ENCODE peak calls at places on chromosomes 7 and 10, in eight cellular contexts. M is HCT116; Q is GM23248; U is tibial artery; E is CD8-positive, alpha-beta T cell; J is PC-3; C is lower lobe of right lung; X is colonic mucosa. H is an unnamed sample.

GRCh38 chr10:97689637-97690036 is 2.6 kb upstream of the AVPI1 start:
- DNase-seq in E (no peak), U (peak), J (peak), X (no peak), M (peak), Q (peak), C (no peak), H (peak)

GRCh38 chr7:92731327-92732063 is 104.9 kb downstream of the CDK6 start:
- DNase-seq in J (peak), C (no peak), U (no peak), X (no peak), Q (peak), E (no peak), M (no peak), H (no peak)

GRCh38 chr10:124647421-124648130 is 96.6 kb downstream of the FAM53B start:
- DNase-seq in J (peak), U (peak), Q (peak), M (peak), X (peak), E (peak), C (peak), H (no peak)

GRCh38 chr7:30470163-30470770 is 8.3 kb downstream of the NOD1 start:
- DNase-seq in C (no peak), J (no peak), E (no peak), U (peak), X (no peak), M (no peak), Q (peak), H (no peak)

GRCh38 chr7:156781972-156782371 is 111.0 kb downstream of the LMBR1 start:
- DNase-seq in Q (no peak), C (no peak), M (no peak), E (no peak), U (no peak), J (no peak), X (no peak), H (no peak)

GRCh38 chr10:14530465-14530864 is 199.7 kb upstream of the FRMD4A start:
- DNase-seq in E (no peak), U (no peak), C (no peak), M (no peak), X (no peak), J (no peak), Q (no peak), H (no peak)

GRCh38 chr7:78530351-78530750 is 731.8 kb downstream of the PHTF2 start:
- DNase-seq in J (peak), U (no peak), M (no peak), X (no peak), C (no peak), Q (peak), E (no peak), H (no peak)

GRCh38 chr7:1944619-1945210 is 274.6 kb downstream of the ELFN1 start:
- DNase-seq in X (no peak), J (no peak), M (no peak), C (peak), E (no peak), U (no peak), Q (no peak), H (no peak)

GRCh38 chr7:139695616-139696015 is 82.2 kb downstream of the HIPK2 start:
- DNase-seq in U (no peak), M (no peak), C (no peak), Q (peak), E (no peak), X (no peak), J (no peak), H (no peak)

GRCh38 chr10:92907280-92907679 is 59.0 kb downstream of the EXOC6 start:
- DNase-seq in Q (no peak), X (no peak), U (no peak), M (no peak), J (no peak), E (no peak), C (no peak), H (no peak)

GRCh38 chr7:3092468-3092867 is 48.8 kb upstream of the CARD11 start:
- DNase-seq in E (peak), C (peak), M (no peak), J (no peak), U (peak), X (peak), Q (no peak), H (no peak)

GRCh38 chr7:64863021-64863420 is 40.1 kb upstream of the ZNF273 start:
- DNase-seq in J (no peak), C (no peak), E (no peak), M (no peak), Q (no peak), X (no peak), U (no peak), H (no peak)

GRCh38 chr10:115939101-115939815 is 333.7 kb downstream of the GFRA1 start:
- DNase-seq in J (no peak), X (no peak), E (no peak), C (no peak), U (no peak), Q (no peak), M (no peak), H (no peak)

GRCh38 chr7:151168022-151168786 is 710 bp upstream of the GBX1 start:
- DNase-seq in E (peak), U (no peak), J (peak), M (no peak), X (peak), C (peak), Q (peak), H (peak)

GRCh38 chr7:135745702-135746312 is 2.8 kb downstream of the FAM180A start:
- DNase-seq in E (no peak), J (peak), M (peak), Q (peak), C (no peak), U (peak), X (peak), H (peak)

GRCh38 chr10:99631496-99631895 is 11.3 kb upstream of the SLC25A28 start:
- DNase-seq in Q (peak), E (no peak), J (no peak), X (no peak), M (no peak), U (no peak), C (no peak), H (no peak)

GRCh38 chr10:61898435-61898778 is 3.1 kb upstream of the ARID5B start:
- DNase-seq in J (peak), C (no peak), X (no peak), E (no peak), M (no peak), U (no peak), Q (no peak), H (no peak)

GRCh38 chr7:22361795-22362194 is 4.8 kb upstream of the RAPGEF5 start:
- DNase-seq in E (no peak), J (peak), C (no peak), Q (peak), U (no peak), X (peak), M (no peak), H (peak)

GRCh38 chr10:123213192-123213591 is 59.0 kb downstream of the BUB3 start:
- DNase-seq in U (no peak), E (no peak), C (no peak), M (no peak), J (no peak), Q (no peak), X (no peak), H (no peak)

GRCh38 chr10:95121904-95122303 is 52.6 kb upstream of the CYP2C8 start:
- DNase-seq in U (no peak), E (no peak), C (no peak), Q (peak), X (no peak), M (no peak), J (no peak), H (no peak)

GRCh38 chr10:3853547-3853989 is 68.6 kb upstream of the KLF6 start:
- DNase-seq in Q (no peak), J (peak), M (no peak), U (no peak), C (peak), E (no peak), X (peak), H (no peak)

GRCh38 chr7:7117935-7118586 is 64.3 kb upstream of the C1GALT1 start:
- DNase-seq in Q (no peak), M (no peak), J (no peak), U (no peak), E (no peak), C (no peak), X (no peak), H (no peak)

GRCh38 chr10:43689618-43689954 is 40.9 kb upstream of the ZNF32 start:
- DNase-seq in J (peak), U (peak), M (no peak), E (no peak), X (peak), Q (peak), C (peak), H (no peak)

GRCh38 chr10:115895196-115895595 is 377.8 kb downstream of the GFRA1 start:
- DNase-seq in U (no peak), E (no peak), C (no peak), Q (no peak), J (no peak), X (no peak), M (no peak), H (no peak)

GRCh38 chr7:25427721-25428120 is 199.4 kb upstream of the NPVF start:
- DNase-seq in Q (no peak), C (no peak), M (no peak), J (no peak), X (no peak), E (no peak), U (no peak), H (no peak)

GRCh38 chr7:20744913-20745587 is 41.6 kb downstream of the SP8 start:
- DNase-seq in C (no peak), M (peak), J (peak), E (no peak), Q (no peak), X (no peak), U (no peak), H (peak)

GRCh38 chr10:96858038-96858705 is 26.1 kb downstream of the LCOR start:
- DNase-seq in Q (peak), M (no peak), X (no peak), E (no peak), U (no peak), J (no peak), C (no peak), H (no peak)

GRCh38 chr7:116834815-116835533 is 27.4 kb upstream of the CAPZA2 start:
- DNase-seq in C (no peak), M (no peak), E (no peak), X (peak), Q (peak), J (peak), U (no peak), H (no peak)

DNA sequence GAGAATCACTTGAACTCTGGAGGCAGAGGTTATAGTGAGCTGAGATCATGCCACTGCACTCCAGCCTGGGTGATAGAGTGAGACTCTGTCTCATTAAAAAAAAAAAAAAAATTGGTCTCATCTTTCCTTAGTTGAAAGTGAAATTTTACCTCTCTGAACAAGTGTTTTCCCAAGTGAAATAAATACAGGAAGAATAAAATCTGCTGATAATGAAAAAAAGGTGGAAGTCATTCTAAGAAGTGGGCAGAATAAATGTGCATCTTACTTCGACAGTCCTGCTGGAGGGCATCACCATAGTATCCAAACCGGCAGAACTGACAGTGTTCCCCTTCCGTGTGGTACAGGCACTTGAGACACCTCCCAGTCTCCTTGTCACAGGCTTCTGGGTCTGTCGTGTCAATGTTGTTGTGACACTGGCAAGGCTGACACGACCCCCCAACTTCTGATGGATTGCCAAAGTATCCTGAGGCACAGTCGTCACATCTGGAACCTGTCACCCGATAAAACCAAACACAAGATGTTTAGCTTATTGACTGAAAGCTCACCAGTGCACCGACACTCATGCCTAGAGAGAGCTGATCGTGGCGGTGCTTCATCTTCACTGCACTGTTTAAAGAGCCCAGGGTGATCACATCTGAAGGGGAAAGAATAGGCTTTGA is 49.6 kb downstream of the LAMB1 start:
- DNase-seq in J (no peak), Q (no peak), U (no peak), M (no peak), X (no peak), E (no peak), C (no peak), H (no peak)
- H3K27ac ChIP-seq in J (peak), Q (no peak), U (no peak), M (no peak), X (no peak), E (no peak), C (no peak), H (peak)

GRCh38 chr7:18020138-18020715 is 7.4 kb downstream of the PRPS1L1 start:
- DNase-seq in X (peak), Q (no peak), M (no peak), U (no peak), E (no peak), J (no peak), C (no peak), H (no peak)
- H3K27ac ChIP-seq in X (peak), Q (peak), M (no peak), U (no peak), E (no peak), J (peak), C (no peak), H (peak)

DNA sequence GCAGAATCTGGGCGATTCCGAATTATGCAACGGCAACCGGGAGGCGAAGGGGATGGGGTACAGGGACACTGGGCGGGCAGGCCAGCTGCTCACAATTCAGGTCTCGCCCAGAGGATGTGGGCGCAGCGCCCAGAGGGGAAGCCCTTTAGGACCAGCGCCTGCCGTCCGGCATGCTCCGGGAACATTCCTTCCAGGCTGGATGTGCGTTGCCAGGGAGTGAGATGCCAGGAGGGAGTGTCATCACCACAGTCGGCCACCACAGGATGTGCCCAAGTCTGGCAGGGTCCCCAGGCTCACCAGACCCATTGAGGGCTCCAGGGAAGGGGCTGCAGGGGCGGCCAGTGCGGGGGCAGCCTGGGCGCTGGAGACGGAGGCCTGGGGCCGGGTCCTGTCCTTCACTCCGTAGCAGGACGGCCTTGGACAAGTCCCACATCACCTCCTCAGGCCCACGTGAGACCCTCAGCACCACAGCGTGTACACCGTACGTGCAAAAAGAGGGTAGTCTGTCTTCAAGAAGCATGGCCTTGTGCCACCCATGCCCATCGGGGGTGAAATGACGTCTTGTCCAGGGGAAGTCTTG is 63.9 kb downstream of the FOXL3 start:
- DNase-seq in J (no peak), U (no peak), Q (no peak), M (no peak), C (no peak), X (no peak), E (no peak), H (no peak)
- H3K27ac ChIP-seq in J (no peak), U (no peak), Q (no peak), M (no peak), C (no peak), X (no peak), E (no peak), H (no peak)

GRCh38 chr7:159076340-159076739 is 68.3 kb downstream of the VIPR2 start:
- DNase-seq in Q (no peak), C (no peak), E (no peak), U (no peak), J (no peak), X (no peak), M (no peak), H (no peak)
- H3K27ac ChIP-seq in Q (no peak), C (no peak), E (no peak), U (no peak), J (no peak), X (no peak), M (no peak), H (no peak)

DNA sequence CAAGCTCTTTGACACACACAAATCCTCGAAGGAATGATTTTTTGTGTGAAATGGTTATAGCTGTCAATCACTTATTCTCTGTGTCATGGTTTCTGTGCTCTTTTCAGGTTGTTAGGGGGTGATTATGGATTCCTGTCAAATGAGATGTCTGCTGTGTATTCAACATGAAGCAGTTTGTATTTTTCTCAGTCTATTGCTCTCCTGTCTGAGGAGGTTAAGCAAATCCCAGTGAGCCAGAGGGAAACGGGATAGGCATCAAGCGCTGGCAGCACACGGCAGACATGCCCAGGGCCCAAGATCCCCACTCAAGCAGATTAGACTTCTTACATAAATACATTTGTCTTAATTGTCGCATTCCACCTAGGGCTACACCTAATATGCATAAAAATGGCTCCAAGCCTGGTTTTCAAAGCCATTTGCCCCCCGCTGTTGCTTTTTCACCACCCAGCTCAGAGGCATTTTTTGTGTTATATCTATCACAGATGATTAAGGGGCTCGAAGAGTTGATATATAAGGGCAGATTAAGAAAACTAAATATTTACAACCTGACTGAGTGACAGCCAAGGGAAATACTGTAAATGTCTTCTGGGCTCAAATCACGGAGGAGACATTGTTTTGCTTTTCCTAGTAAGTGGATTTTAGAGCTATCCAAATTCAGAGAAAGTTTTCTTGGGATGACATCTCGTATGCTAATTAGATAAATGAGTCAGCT is 192.7 kb upstream of the LRGUK start:
- DNase-seq in X (no peak), C (no peak), M (no peak), Q (no peak), J (no peak), U (no peak), E (no peak), H (no peak)
- H3K27ac ChIP-seq in X (no peak), C (no peak), M (no peak), Q (no peak), J (no peak), U (no peak), E (no peak), H (no peak)

GRCh38 chr7:137978464-137979237 is 23.2 kb downstream of the CREB3L2 start:
- DNase-seq in X (no peak), C (no peak), Q (peak), E (no peak), J (peak), M (peak), U (peak), H (peak)
- H3K27ac ChIP-seq in X (peak), C (peak), Q (peak), E (no peak), J (peak), M (peak), U (peak), H (peak)

DNA sequence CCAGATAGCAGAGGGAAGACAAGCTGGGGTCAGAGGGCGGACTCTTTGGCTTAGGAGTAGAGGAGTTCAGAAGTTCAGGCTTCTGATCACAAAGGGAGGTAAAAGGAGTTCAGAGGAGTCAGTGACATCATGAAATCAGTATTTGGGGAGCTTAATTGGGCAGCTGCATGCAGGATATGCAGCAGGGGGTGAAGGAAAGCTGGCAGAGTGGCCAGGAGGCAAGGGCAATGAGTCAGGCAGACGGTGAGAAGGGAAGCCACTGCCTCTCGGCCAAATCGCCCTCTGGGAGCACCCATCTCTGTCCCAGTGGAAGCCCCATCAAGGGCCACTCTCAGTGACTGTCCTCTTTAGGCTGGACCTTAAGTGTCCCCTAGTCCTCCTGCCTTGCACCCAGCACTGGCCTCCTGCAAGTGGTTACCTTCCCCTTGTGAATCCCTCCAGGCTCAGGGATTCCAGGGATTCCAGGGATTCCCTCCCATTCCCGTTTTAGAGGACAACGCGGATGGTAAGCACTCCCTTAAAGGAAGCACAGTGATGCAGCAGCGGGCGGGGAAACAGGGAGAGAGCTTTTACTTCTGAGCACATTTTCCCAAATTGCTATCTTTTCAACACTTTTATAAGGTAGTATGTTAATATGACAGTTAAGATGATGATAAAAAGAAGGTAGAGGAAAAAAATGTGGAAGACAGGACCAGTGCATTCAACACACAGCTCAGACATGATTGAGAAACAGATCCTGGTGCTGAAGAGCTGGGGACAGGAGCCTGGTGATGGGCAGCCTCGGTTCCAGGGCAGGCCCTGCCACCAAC is 72.6 kb downstream of the KCNMA1 start:
- DNase-seq in X (no peak), C (no peak), U (no peak), M (no peak), J (peak), Q (peak), E (no peak), H (peak)
- H3K27ac ChIP-seq in X (no peak), C (no peak), U (peak), M (no peak), J (no peak), Q (peak), E (no peak), H (peak)

GRCh38 chr10:27242473-27242950 is 1.9 kb upstream of the ACBD5 start:
- DNase-seq in M (no peak), C (no peak), X (no peak), J (no peak), U (no peak), E (no peak), Q (no peak), H (no peak)
- H3K27ac ChIP-seq in M (peak), C (peak), X (peak), J (peak), U (peak), E (peak), Q (peak), H (peak)

H was measured in PC-9.